ENCODE peak calls at places on chromosomes 11 and 22, in nine cellular contexts. E is left lung; W is RWPE2; P is pancreas; L is Right ventricle myocardium superior; S is natural killer cell; O is activated T-cell treated with anti-CD3 and anti-CD28 coated beads, Interleukin-2, amount 50 U/mL, for 72 hours; I is right cardiac atrium; T is gastrocnemius medialis. Y is an unnamed sample.

GRCh38 chr11:10838083-10838482 is 19.8 kb downstream of the ZBED5 start:
- ATAC-seq in I (no peak), W (no peak), T (peak), L (no peak), P (no peak), E (no peak), S (no peak), O (no peak), Y (no peak)

GRCh38 chr11:86388198-86388597 is 13.5 kb downstream of the CCDC81 start:
- ATAC-seq in T (no peak), E (no peak), W (no peak), O (no peak), L (no peak), I (no peak), P (no peak), S (no peak), Y (no peak)

GRCh38 chr22:35930933-35931332 is 97.7 kb downstream of the RBFOX2 start:
- ATAC-seq in I (peak), E (peak), T (peak), L (peak), P (peak), W (peak), O (no peak), S (no peak), Y (peak)

GRCh38 chr11:13137778-13138400 is 128.8 kb downstream of the RASSF10 start:
- ATAC-seq in I (no peak), L (no peak), S (no peak), P (no peak), T (no peak), O (no peak), W (peak), E (no peak), Y (no peak)

GRCh38 chr11:20038969-20039368 is 121.3 kb downstream of the DBX1 start:
- ATAC-seq in S (no peak), W (no peak), E (peak), P (no peak), L (no peak), I (no peak), O (no peak), T (no peak), Y (no peak)

GRCh38 chr11:1083621-1084551 is 9.2 kb downstream of the MUC2 start:
- ATAC-seq in T (no peak), P (no peak), W (peak), S (no peak), E (no peak), I (no peak), O (no peak), L (no peak), Y (no peak)

GRCh38 chr22:24516301-24516737 is 21.2 kb downstream of the UPB1 start:
- ATAC-seq in O (peak), L (no peak), E (peak), T (no peak), I (no peak), W (peak), S (peak), P (no peak), Y (peak)

GRCh38 chr11:66646875-66647274 is 8.4 kb downstream of the RBM4 start:
- ATAC-seq in P (no peak), T (no peak), O (no peak), S (no peak), I (no peak), L (no peak), W (no peak), E (no peak), Y (no peak)

GRCh38 chr11:86926975-86927374 is 28.2 kb downstream of the FZD4 start:
- ATAC-seq in T (no peak), W (no peak), L (no peak), E (no peak), P (no peak), O (no peak), S (no peak), I (no peak), Y (no peak)

GRCh38 chr11:15238856-15239255 is 124.1 kb downstream of the INSC start:
- ATAC-seq in E (no peak), T (no peak), I (no peak), S (no peak), O (no peak), P (no peak), L (no peak), W (no peak), Y (no peak)

GRCh38 chr11:66363805-66364535 is 7.6 kb downstream of the SLC29A2 start:
- ATAC-seq in L (peak), T (no peak), O (peak), W (no peak), I (no peak), P (no peak), E (peak), S (peak), Y (no peak)

GRCh38 chr11:64713781-64714363 is 9.1 kb downstream of the NRXN2 start:
- ATAC-seq in T (no peak), I (no peak), O (peak), E (no peak), S (peak), W (no peak), P (no peak), L (no peak), Y (no peak)

GRCh38 chr11:26847977-26848376 is 126.1 kb upstream of the SLC5A12 start:
- ATAC-seq in P (no peak), E (no peak), L (peak), W (no peak), T (peak), O (no peak), I (peak), S (no peak), Y (peak)

GRCh38 chr11:12482839-12483238 is 105.5 kb downstream of the PARVA start:
- ATAC-seq in S (no peak), O (no peak), I (peak), W (no peak), E (peak), T (peak), P (peak), L (peak), Y (no peak)

GRCh38 chr11:133946541-133947297 is 10.0 kb downstream of the IGSF9B start:
- ATAC-seq in S (no peak), L (peak), W (peak), P (no peak), T (no peak), I (peak), E (peak), O (peak), Y (peak)

GRCh38 chr11:46338988-46339666 is 8.1 kb upstream of the DGKZ start:
- ATAC-seq in I (peak), E (peak), T (peak), S (no peak), P (peak), L (peak), O (no peak), W (peak), Y (no peak)

GRCh38 chr11:95950905-95951304 is 27.0 kb upstream of the MTMR2 start:
- ATAC-seq in O (no peak), P (no peak), S (no peak), I (no peak), W (no peak), E (no peak), L (no peak), T (no peak), Y (no peak)

GRCh38 chr22:30565341-30565740 is 9.1 kb downstream of the GAL3ST1 start:
- ATAC-seq in E (no peak), O (no peak), P (no peak), I (no peak), W (no peak), L (no peak), T (no peak), S (no peak), Y (no peak)

GRCh38 chr22:46776876-46777608 is 14.6 kb downstream of the TBC1D22A start:
- ATAC-seq in W (no peak), L (no peak), O (no peak), P (no peak), E (no peak), T (no peak), I (peak), S (peak), Y (no peak)

GRCh38 chr11:119056397-119056999 is 507 bp downstream of the HYOU1 start:
- ATAC-seq in E (peak), I (peak), P (peak), S (peak), L (peak), W (peak), O (peak), T (peak), Y (no peak)

Y was measured in gastroesophageal sphincter.